ENCODE peak calls at places on chromosomes 11 and 22, in ten cellular contexts. A, N, D, W, P, L, F, T, Z and R are unnamed samples.
A peak's percentile ranks its signal among the peaks of the same experiment; 100 is the strongest.

GRCh38 chr11:105265859-105266258 is 126.3 kb upstream of the CARD18 start:
- DNase-seq in A (no peak), N (no peak), D (no peak), W (peak; percentile 48), P (no peak), L (peak; percentile 45), F (no peak), T (no peak), Z (no peak), R (no peak)

GRCh38 chr11:76339217-76339616 is 41.7 kb downstream of the THAP12 start:
- DNase-seq in A (peak; percentile 25), N (peak; percentile 33), D (no peak), W (no peak), P (no peak), L (no peak), F (peak; percentile 73), T (peak; percentile 78), Z (no peak), R (no peak)

GRCh38 chr11:47904048-47904447 is 55.9 kb upstream of the NUP160 start:
- DNase-seq in A (no peak), N (no peak), D (no peak), W (peak; percentile 64), P (no peak), L (no peak), F (no peak), T (no peak), Z (no peak), R (no peak)

GRCh38 chr11:61728940-61729219 is 23.6 kb upstream of the MYRF start:
- DNase-seq in A (no peak), N (no peak), D (no peak), W (peak; percentile 50), P (peak; percentile 4), L (peak; percentile 81), F (no peak), T (no peak), Z (no peak), R (no peak)

GRCh38 chr11:62433141-62433543 is 14.3 kb downstream of the SCGB1A1 start:
- DNase-seq in A (no peak), N (no peak), D (no peak), W (no peak), P (no peak), L (no peak), F (no peak), T (no peak), Z (no peak), R (no peak)

GRCh38 chr22:28442264-28442950 is 237.2 kb downstream of the TTC28 start:
- DNase-seq in A (peak; percentile 78), N (peak; percentile 85), D (peak; percentile 56), W (peak; percentile 69), P (no peak), L (peak; percentile 80), F (peak; percentile 85), T (peak; percentile 74), Z (peak; percentile 85), R (peak; percentile 63)

GRCh38 chr22:25050566-25050965 is 98.0 kb downstream of the KIAA1671 start:
- DNase-seq in A (no peak), N (no peak), D (no peak), W (no peak), P (no peak), L (no peak), F (no peak), T (no peak), Z (no peak), R (no peak)

GRCh38 chr11:62599909-62600308 is 1.8 kb downstream of the MTA2 start:
- DNase-seq in A (no peak), N (no peak), D (no peak), W (no peak), P (no peak), L (no peak), F (no peak), T (no peak), Z (no peak), R (no peak)

GRCh38 chr11:64246874-64247728 is at the start of gene PPP1R14B:
- DNase-seq in A (peak; percentile 92), N (peak; percentile 90), D (peak; percentile 68), W (peak; percentile 80), P (peak; percentile 49), L (peak; percentile 85), F (peak; percentile 92), T (peak; percentile 94), Z (peak; percentile 89), R (peak; percentile 48)
- TF ChIP-seq CTCF in A (no peak), N (no peak), D (no peak), W (peak; percentile 1), P (peak; percentile 7), L (no peak), F (peak; percentile 8), T (no peak), Z (no peak), R (no peak)

GRCh38 chr11:126420730-126421083 is 65.2 kb downstream of the ST3GAL4 start:
- DNase-seq in A (no peak), N (no peak), D (no peak), W (no peak), P (no peak), L (no peak), F (no peak), T (no peak), Z (no peak), R (no peak)

GRCh38 chr11:126422446-126422845 is 67.0 kb downstream of the ST3GAL4 start:
- DNase-seq in A (no peak), N (no peak), D (no peak), W (no peak), P (no peak), L (no peak), F (no peak), T (no peak), Z (no peak), R (no peak)

GRCh38 chr11:126417463-126417862 is 62.0 kb downstream of the ST3GAL4 start:
- DNase-seq in A (no peak), N (no peak), D (no peak), W (no peak), P (no peak), L (no peak), F (no peak), T (no peak), Z (no peak), R (no peak)

GRCh38 chr11:126421243-126421642 is 65.8 kb downstream of the ST3GAL4 start:
- DNase-seq in A (no peak), N (no peak), D (no peak), W (no peak), P (no peak), L (no peak), F (no peak), T (no peak), Z (no peak), R (no peak)

DNA sequence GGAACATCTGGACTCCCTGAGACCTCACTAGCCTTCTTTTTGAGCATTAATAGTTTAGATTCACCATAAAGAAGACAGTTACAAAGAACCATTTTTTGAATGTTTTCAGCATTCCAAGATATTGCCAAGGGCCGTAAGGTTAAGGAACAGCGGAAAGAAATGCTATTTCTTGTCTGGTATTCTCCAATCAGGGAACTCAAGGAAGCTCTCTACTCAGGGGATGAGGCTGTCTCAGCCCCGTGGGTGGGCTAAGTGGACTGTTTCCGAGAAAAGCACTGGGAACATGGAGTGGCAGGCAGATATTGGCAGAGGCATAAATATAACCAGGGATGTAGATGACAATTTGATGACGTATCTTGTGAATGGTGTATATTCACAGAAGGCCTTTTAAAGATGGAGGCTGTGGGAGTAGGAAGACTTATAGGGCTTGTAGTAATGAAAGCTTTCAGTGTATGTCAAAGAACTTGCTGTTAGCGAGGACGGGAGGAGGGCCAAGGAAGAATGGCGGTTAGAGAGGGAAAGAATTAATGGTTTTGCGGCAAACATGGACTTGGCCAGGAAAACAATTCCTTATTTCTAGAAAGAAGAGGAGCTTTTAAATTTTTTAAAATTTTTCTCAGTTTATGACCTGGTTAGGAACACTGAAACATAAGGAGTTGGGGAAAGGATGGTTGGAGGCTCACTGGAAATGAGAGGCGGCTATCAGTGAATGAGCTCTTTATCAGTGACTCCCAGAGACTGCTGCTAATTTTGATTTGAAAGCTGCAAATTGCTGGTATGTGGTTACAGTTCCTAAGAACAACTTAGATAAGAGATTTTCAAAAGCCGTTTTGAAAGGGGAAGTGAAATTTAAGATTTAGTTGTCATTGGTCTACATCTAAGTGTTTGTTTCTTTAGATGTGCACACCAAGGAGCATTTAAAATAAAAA is 64.6 kb downstream of the ST3GAL4 start:
- DNase-seq in A (no peak), N (no peak), D (no peak), W (peak; percentile 84), P (no peak), L (peak; percentile 66), F (no peak), T (no peak), Z (no peak), R (no peak)
- H3K27ac ChIP-seq in A (peak overlapping the region; percentile 47), N (no peak overlapping the region), D (no peak overlapping the region), W (peak overlapping the region; percentile 84), P (no peak overlapping the region), L (no peak overlapping the region), F (no peak overlapping the region), T (no peak overlapping the region), Z (peak overlapping the region; percentile 72), R (no peak overlapping the region)

GRCh38 chr11:18014876-18015275 is 2.0 kb upstream of the SERGEF start:
- DNase-seq in A (no peak), N (no peak), D (no peak), W (no peak), P (no peak), L (no peak), F (no peak), T (no peak), Z (no peak), R (no peak)

GRCh38 chr11:18013790-18014507 is 1.1 kb upstream of the SERGEF start:
- DNase-seq in A (peak; percentile 11), N (no peak), D (no peak), W (no peak), P (no peak), L (no peak), F (peak; percentile 7), T (no peak), Z (no peak), R (peak; percentile 13)

GRCh38 chr11:18011633-18012313 is 1.1 kb downstream of the SERGEF start:
- DNase-seq in A (no peak), N (no peak), D (peak; percentile 7), W (no peak), P (no peak), L (no peak), F (peak; percentile 6), T (no peak), Z (no peak), R (no peak)

GRCh38 chr11:18012314-18012905 is 437 bp downstream of the SERGEF start:
- DNase-seq in A (peak; percentile 23), N (peak; percentile 24), D (peak; percentile 15), W (peak; percentile 13), P (no peak), L (peak; percentile 24), F (peak; percentile 11), T (peak; percentile 18), Z (peak; percentile 27), R (no peak)

DNA sequence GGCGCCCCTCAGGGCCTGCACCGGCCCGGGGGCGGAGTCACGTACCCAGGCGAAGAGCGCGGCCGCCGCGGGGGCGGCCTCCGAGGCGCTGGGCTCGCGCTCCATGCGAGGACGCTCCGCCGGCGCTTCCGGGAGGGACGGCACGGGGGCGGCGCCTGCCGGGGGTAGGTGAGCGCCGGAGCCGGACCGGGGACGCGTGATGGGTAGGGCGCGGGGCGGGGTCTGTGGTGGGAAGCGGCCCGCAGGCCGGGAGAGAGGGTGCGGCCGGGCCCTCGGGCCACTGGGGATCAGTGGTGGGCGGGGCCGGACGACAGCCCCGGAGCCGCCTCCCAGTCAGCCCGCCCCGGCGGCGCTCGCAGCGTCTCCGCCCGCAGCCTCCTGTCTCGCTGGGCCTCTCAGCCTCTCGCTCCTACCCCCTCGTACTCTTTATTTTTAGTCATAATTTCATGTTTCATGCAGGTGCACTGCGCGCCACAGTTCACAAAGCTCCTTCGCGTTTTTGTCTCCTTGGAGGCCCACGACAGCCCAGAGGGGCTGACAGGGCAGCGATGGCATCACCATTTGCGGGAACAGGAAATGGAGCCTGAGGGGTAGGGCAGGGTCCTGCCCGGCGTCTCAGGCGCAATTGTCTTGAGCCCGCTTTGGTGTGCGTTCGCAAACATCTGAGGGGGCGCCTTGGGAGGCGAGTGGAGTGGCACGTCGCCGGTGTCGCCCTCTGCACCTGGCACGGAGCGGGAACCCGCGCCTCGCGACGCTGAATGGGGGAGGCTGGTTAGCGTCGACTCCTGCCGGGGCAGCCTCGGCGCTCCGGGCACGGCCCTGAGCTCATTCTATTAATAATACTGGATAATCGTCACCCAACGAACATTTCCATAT is at the start of gene SERGEF:
- DNase-seq in A (peak; percentile 98), N (peak; percentile 97), D (peak; percentile 84), W (peak; percentile 84), P (peak; percentile 55), L (peak; percentile 87), F (peak; percentile 90), T (peak; percentile 95), Z (peak; percentile 97), R (peak; percentile 91)
- TF ChIP-seq CTCF in A (no peak), N (peak; percentile 7), D (no peak), W (no peak), P (no peak), L (peak; percentile 10), F (peak; percentile 19), T (no peak), Z (peak; percentile 1), R (peak; percentile 8)

DNA sequence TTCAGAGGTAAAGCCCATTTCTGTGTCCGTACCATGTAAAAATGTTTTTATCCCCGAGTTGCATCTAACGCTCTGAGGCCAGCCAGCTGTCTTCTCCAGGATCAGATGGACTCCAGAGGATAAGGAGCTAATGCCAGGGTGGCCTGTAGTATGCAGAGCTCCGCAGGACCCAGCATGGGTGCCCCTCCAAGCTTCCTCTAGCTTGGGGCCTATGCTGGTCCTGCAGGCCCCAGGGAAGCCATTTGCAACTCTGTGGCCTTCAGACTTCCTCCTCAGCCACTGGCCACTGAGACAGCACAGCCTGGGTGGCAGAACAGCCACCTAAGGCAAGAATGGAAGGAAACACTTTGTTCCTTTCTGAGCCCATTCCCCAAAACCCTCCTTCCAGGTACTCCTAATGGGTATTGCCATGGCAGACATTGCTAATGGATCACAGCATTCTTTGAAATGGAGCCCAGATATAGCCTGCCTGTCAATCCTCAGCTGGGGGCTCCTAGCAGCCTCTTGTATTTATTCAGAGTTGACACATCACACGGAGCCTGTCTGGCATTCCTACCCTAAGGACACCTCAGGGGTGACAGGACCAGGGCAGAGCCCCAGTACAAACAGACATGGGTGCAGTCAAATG is 4.7 kb downstream of the ADA2 start:
- DNase-seq in A (no peak), N (no peak), D (no peak), W (no peak), P (no peak), L (no peak), F (no peak), T (no peak), Z (no peak), R (no peak)
- H3K27ac ChIP-seq in A (no peak overlapping the region), N (no peak overlapping the region), D (peak overlapping the region; percentile 31), W (no peak overlapping the region), P (no peak overlapping the region), L (no peak overlapping the region), F (no peak overlapping the region), T (no peak overlapping the region), Z (no peak overlapping the region), R (no peak overlapping the region)